ENCODE peak calls at places on chromosomes 6 and 20, in seven cellular contexts. One of them, this sample, is unnamed.

GRCh38 chr6:71489736-71490135 is 201.1 kb downstream of the OGFRL1 start:
- DNase-seq in adrenal gland: peak
- DNase-seq in HAP-1: no peak
- DNase-seq in brain microvascular endothelial cell: peak
- DNase-seq in heart left ventricle: no peak
- DNase-seq in WERI-Rb-1: no peak
- DNase-seq in lung: no peak
- DNase-seq in this sample: peak

GRCh38 chr6:26222587-26222986 is 135.4 kb downstream of the HFE start:
- DNase-seq in adrenal gland: no peak
- DNase-seq in HAP-1: no peak
- DNase-seq in brain microvascular endothelial cell: no peak
- DNase-seq in heart left ventricle: no peak
- DNase-seq in WERI-Rb-1: no peak
- DNase-seq in lung: no peak
- DNase-seq in this sample: no peak

GRCh38 chr6:33344771-33345697 is 27.5 kb upstream of the ZBTB22 start:
- DNase-seq in adrenal gland: peak
- DNase-seq in HAP-1: peak
- DNase-seq in brain microvascular endothelial cell: peak
- DNase-seq in heart left ventricle: peak
- DNase-seq in WERI-Rb-1: peak
- DNase-seq in lung: peak
- DNase-seq in this sample: peak

GRCh38 chr6:22149081-22149480 is 147.8 kb downstream of the PRL start:
- DNase-seq in adrenal gland: no peak
- DNase-seq in HAP-1: no peak
- DNase-seq in brain microvascular endothelial cell: no peak
- DNase-seq in heart left ventricle: no peak
- DNase-seq in WERI-Rb-1: no peak
- DNase-seq in lung: no peak
- DNase-seq in this sample: no peak

GRCh38 chr6:109083657-109084056 is 11.0 kb downstream of the SESN1 start:
- DNase-seq in adrenal gland: no peak
- DNase-seq in HAP-1: no peak
- DNase-seq in brain microvascular endothelial cell: no peak
- DNase-seq in heart left ventricle: no peak
- DNase-seq in WERI-Rb-1: no peak
- DNase-seq in lung: no peak
- DNase-seq in this sample: no peak

GRCh38 chr6:157381631-157382621 is 936 bp downstream of the ZDHHC14 start:
- DNase-seq in adrenal gland: peak
- DNase-seq in HAP-1: peak
- DNase-seq in brain microvascular endothelial cell: peak
- DNase-seq in heart left ventricle: peak
- DNase-seq in WERI-Rb-1: peak
- DNase-seq in lung: peak
- DNase-seq in this sample: peak

GRCh38 chr6:56807992-56808342 is 146.9 kb upstream of the BEND6 start:
- DNase-seq in adrenal gland: no peak
- DNase-seq in HAP-1: no peak
- DNase-seq in brain microvascular endothelial cell: no peak
- DNase-seq in heart left ventricle: no peak
- DNase-seq in WERI-Rb-1: no peak
- DNase-seq in lung: no peak
- DNase-seq in this sample: no peak

GRCh38 chr6:96301023-96301422 is 220.6 kb upstream of the UFL1 start:
- DNase-seq in adrenal gland: no peak
- DNase-seq in HAP-1: no peak
- DNase-seq in brain microvascular endothelial cell: no peak
- DNase-seq in heart left ventricle: no peak
- DNase-seq in WERI-Rb-1: no peak
- DNase-seq in lung: no peak
- DNase-seq in this sample: no peak

GRCh38 chr6:73028124-73028766 is 197.1 kb downstream of the KHDC1L start:
- DNase-seq in adrenal gland: no peak
- DNase-seq in HAP-1: no peak
- DNase-seq in brain microvascular endothelial cell: no peak
- DNase-seq in heart left ventricle: no peak
- DNase-seq in WERI-Rb-1: no peak
- DNase-seq in lung: no peak
- DNase-seq in this sample: no peak

GRCh38 chr6:14275493-14275851 is 157.9 kb downstream of the CD83 start:
- DNase-seq in adrenal gland: no peak
- DNase-seq in HAP-1: no peak
- DNase-seq in brain microvascular endothelial cell: no peak
- DNase-seq in heart left ventricle: peak
- DNase-seq in WERI-Rb-1: no peak
- DNase-seq in lung: no peak
- DNase-seq in this sample: no peak

GRCh38 chr20:50027611-50028105 is 44.9 kb downstream of the SNAI1 start:
- DNase-seq in adrenal gland: peak
- DNase-seq in HAP-1: no peak
- DNase-seq in brain microvascular endothelial cell: peak
- DNase-seq in heart left ventricle: peak
- DNase-seq in WERI-Rb-1: peak
- DNase-seq in lung: peak
- DNase-seq in this sample: peak

GRCh38 chr6:55758156-55758942 is 117.0 kb downstream of the BMP5 start:
- DNase-seq in adrenal gland: peak
- DNase-seq in HAP-1: peak
- DNase-seq in brain microvascular endothelial cell: peak
- DNase-seq in heart left ventricle: no peak
- DNase-seq in WERI-Rb-1: no peak
- DNase-seq in lung: no peak
- DNase-seq in this sample: no peak

GRCh38 chr20:62602550-62602949 is 39.8 kb upstream of the SLCO4A1 start:
- DNase-seq in adrenal gland: no peak
- DNase-seq in HAP-1: no peak
- DNase-seq in brain microvascular endothelial cell: no peak
- DNase-seq in heart left ventricle: peak
- DNase-seq in WERI-Rb-1: no peak
- DNase-seq in lung: peak
- DNase-seq in this sample: no peak
- H3K4me3 ChIP-seq in adrenal gland: no peak
- H3K4me3 ChIP-seq in HAP-1: no peak
- H3K4me3 ChIP-seq in brain microvascular endothelial cell: no peak
- H3K4me3 ChIP-seq in heart left ventricle: no peak
- H3K4me3 ChIP-seq in WERI-Rb-1: no peak
- H3K4me3 ChIP-seq in lung: no peak
- H3K4me3 ChIP-seq in this sample: no peak

DNA sequence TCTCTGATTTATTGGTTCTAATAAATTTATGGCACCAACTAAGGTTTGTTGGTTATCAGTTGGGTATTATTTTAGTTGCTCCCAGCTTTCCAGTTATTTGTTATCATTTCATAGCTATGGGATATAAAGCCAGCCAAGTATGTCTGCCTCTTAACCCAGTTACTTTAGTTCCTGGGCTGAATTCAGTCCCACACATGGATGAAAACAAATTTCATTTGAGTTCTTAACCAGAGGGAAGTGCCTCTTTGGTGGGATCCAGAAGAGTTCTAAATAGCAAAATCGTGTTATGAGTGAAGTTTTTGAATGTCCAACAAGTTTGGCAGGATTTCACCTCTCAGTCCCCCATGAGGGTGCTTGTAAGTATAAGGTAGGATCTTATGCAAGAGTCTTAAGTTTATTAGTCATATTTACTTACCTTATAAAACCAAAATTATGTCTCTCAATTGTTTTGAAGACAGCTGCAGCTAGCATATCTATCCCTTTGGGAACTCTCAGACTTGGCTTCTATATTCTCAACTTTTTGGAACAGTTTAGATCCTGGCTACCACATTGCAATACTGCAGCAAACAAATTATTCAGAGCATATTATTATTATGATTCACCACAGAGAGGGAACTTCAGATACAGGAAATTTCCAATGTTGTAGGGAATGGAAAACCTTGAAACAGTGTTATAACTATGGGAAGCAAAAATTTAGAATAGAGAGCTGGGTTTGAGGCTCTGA is 683.6 kb downstream of the BCKDHB start:
- DNase-seq in adrenal gland: no peak
- DNase-seq in HAP-1: no peak
- DNase-seq in brain microvascular endothelial cell: no peak
- DNase-seq in heart left ventricle: no peak
- DNase-seq in WERI-Rb-1: no peak
- DNase-seq in lung: no peak
- DNase-seq in this sample: no peak
- H3K4me3 ChIP-seq in adrenal gland: no peak
- H3K4me3 ChIP-seq in HAP-1: no peak
- H3K4me3 ChIP-seq in brain microvascular endothelial cell: no peak
- H3K4me3 ChIP-seq in heart left ventricle: no peak
- H3K4me3 ChIP-seq in WERI-Rb-1: no peak
- H3K4me3 ChIP-seq in lung: no peak
- H3K4me3 ChIP-seq in this sample: no peak

GRCh38 chr6:161186173-161186769 is 87.6 kb downstream of the AGPAT4 start:
- DNase-seq in adrenal gland: peak
- DNase-seq in HAP-1: no peak
- DNase-seq in brain microvascular endothelial cell: peak
- DNase-seq in heart left ventricle: peak
- DNase-seq in WERI-Rb-1: no peak
- DNase-seq in lung: no peak
- DNase-seq in this sample: no peak

GRCh38 chr6:161192636-161193411 is 81.0 kb downstream of the AGPAT4 start:
- DNase-seq in adrenal gland: no peak
- DNase-seq in HAP-1: no peak
- DNase-seq in brain microvascular endothelial cell: no peak
- DNase-seq in heart left ventricle: no peak
- DNase-seq in WERI-Rb-1: no peak
- DNase-seq in lung: no peak
- DNase-seq in this sample: no peak

GRCh38 chr6:161189891-161190290 is 84.0 kb downstream of the AGPAT4 start:
- DNase-seq in adrenal gland: no peak
- DNase-seq in HAP-1: no peak
- DNase-seq in brain microvascular endothelial cell: no peak
- DNase-seq in heart left ventricle: no peak
- DNase-seq in WERI-Rb-1: no peak
- DNase-seq in lung: no peak
- DNase-seq in this sample: no peak

GRCh38 chr6:161191671-161192070 is 82.2 kb downstream of the AGPAT4 start:
- DNase-seq in adrenal gland: no peak
- DNase-seq in HAP-1: no peak
- DNase-seq in brain microvascular endothelial cell: no peak
- DNase-seq in heart left ventricle: no peak
- DNase-seq in WERI-Rb-1: no peak
- DNase-seq in lung: no peak
- DNase-seq in this sample: no peak

DNA sequence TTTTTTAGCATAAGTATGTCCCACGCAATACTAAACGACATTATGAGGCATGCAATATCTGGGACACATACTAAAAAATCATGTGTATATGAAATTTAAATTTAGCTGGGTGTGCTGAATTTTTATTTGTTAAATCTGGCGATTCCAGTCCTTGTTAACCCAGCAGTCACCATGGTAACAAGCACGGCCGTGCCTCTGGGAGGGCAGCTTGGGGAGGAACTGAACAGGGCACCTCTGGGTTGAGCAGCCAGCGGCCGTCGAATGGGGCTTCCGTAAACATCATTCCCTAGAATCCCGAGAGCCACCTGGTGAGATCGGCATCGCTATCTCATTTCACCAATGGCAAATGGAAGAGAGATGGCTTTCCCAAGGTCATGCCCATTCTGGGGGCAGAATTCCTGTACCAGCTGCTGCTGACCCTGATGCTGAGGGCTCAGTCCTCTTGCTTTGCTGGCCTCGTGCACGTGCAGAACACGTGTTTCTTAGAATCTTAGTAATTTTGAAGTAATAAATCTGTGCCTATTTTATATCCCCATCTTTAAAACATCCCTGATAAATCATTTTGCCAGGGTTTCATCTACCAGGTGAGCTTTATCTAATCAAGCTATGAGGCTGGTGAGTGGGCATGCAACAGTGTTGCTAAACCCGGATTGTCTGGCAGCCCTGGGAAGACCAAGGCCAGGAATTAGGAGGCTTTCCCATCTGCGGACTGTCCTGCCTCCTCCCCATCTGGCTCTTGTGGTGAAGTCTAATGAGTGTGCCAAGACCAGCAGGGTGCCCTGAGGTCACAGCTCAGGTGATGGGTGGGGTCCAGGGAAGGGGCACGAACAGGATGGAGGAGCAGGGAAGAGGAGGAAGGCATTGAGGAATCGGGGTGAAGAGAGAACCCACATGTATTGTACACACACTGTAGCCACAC is 85.1 kb downstream of the AGPAT4 start:
- DNase-seq in adrenal gland: no peak
- DNase-seq in HAP-1: no peak
- DNase-seq in brain microvascular endothelial cell: no peak
- DNase-seq in heart left ventricle: no peak
- DNase-seq in WERI-Rb-1: no peak
- DNase-seq in lung: no peak
- DNase-seq in this sample: no peak
- H3K4me3 ChIP-seq in adrenal gland: no peak
- H3K4me3 ChIP-seq in HAP-1: no peak
- H3K4me3 ChIP-seq in brain microvascular endothelial cell: no peak
- H3K4me3 ChIP-seq in heart left ventricle: no peak
- H3K4me3 ChIP-seq in WERI-Rb-1: no peak
- H3K4me3 ChIP-seq in lung: no peak
- H3K4me3 ChIP-seq in this sample: no peak

GRCh38 chr6:43999628-44000027 is 127.6 kb downstream of the MRPL14 start:
- DNase-seq in adrenal gland: no peak
- DNase-seq in HAP-1: no peak
- DNase-seq in brain microvascular endothelial cell: no peak
- DNase-seq in heart left ventricle: no peak
- DNase-seq in WERI-Rb-1: no peak
- DNase-seq in lung: no peak
- DNase-seq in this sample: no peak

GRCh38 chr6:44002591-44003344 is 124.5 kb downstream of the MRPL14 start:
- DNase-seq in adrenal gland: peak
- DNase-seq in HAP-1: peak
- DNase-seq in brain microvascular endothelial cell: peak
- DNase-seq in heart left ventricle: peak
- DNase-seq in WERI-Rb-1: peak
- DNase-seq in lung: peak
- DNase-seq in this sample: peak

GRCh38 chr6:44002071-44002590 is 125.1 kb downstream of the MRPL14 start:
- DNase-seq in adrenal gland: no peak
- DNase-seq in HAP-1: no peak
- DNase-seq in brain microvascular endothelial cell: peak
- DNase-seq in heart left ventricle: no peak
- DNase-seq in WERI-Rb-1: peak
- DNase-seq in lung: no peak
- DNase-seq in this sample: peak

GRCh38 chr6:44000164-44000842 is 126.9 kb downstream of the MRPL14 start:
- DNase-seq in adrenal gland: no peak
- DNase-seq in HAP-1: no peak
- DNase-seq in brain microvascular endothelial cell: no peak
- DNase-seq in heart left ventricle: no peak
- DNase-seq in WERI-Rb-1: no peak
- DNase-seq in lung: peak
- DNase-seq in this sample: no peak

DNA sequence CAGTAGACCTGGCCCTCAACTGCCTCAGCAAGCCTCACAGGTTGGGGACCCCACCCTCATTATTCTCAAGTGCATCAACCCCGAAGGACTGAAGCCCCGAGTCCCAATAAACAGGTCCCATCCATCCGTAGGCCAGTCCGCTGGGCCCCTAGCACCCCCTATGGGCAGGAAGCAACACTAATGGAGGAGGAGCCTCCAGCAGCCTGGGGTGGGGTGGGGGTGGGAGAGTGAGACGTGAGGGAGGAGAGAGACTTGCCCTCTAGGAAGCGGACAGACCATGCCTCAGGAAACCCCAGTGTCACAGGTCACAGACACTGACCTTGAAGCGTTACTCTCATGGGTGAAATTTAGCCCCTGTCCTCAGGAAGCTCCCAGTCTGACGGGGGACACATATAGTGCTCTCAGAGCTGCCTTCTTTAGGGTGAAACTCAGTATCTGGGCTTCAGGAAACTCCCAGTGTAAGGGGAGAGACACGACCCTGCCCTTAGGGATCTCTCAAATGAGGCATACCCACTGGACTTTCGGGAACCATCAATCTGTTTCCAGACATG is 125.9 kb downstream of the MRPL14 start:
- DNase-seq in adrenal gland: no peak
- DNase-seq in HAP-1: no peak
- DNase-seq in brain microvascular endothelial cell: no peak
- DNase-seq in heart left ventricle: no peak
- DNase-seq in WERI-Rb-1: peak
- DNase-seq in lung: peak
- DNase-seq in this sample: no peak
- H3K4me3 ChIP-seq in adrenal gland: no peak
- H3K4me3 ChIP-seq in HAP-1: no peak
- H3K4me3 ChIP-seq in brain microvascular endothelial cell: no peak
- H3K4me3 ChIP-seq in heart left ventricle: no peak
- H3K4me3 ChIP-seq in WERI-Rb-1: peak
- H3K4me3 ChIP-seq in lung: no peak
- H3K4me3 ChIP-seq in this sample: no peak

This sample was measured in thyroid gland.